ENCODE peak calls at places on chromosomes 13 and 19, in six cellular contexts. One of them, this sample, is unnamed.

GRCh38 chr13:21429217-21429616 is 29.9 kb downstream of the ZDHHC20 start:
- DNase-seq in fibroblast of pulmonary artery: no peak
- DNase-seq in HT-29: no peak
- DNase-seq in activated CD4-positive, alpha-beta T cell treated with anti-CD3 and anti-CD28 coated beads for 4 hours: no peak
- DNase-seq in GDM1: no peak
- DNase-seq in HFF-Myc: no peak
- DNase-seq in this sample: no peak

GRCh38 chr19:12670159-12670928 is 3.7 kb downstream of the WDR83 start:
- DNase-seq in HT-29: no peak
- DNase-seq in fibroblast of pulmonary artery: no peak
- DNase-seq in GDM1: no peak
- DNase-seq in activated CD4-positive, alpha-beta T cell treated with anti-CD3 and anti-CD28 coated beads for 4 hours: no peak
- DNase-seq in HFF-Myc: no peak
- DNase-seq in this sample: no peak

GRCh38 chr13:108377646-108378206 is 108.2 kb downstream of the TNFSF13B start:
- DNase-seq in HT-29: no peak
- DNase-seq in HFF-Myc: no peak
- DNase-seq in fibroblast of pulmonary artery: no peak
- DNase-seq in activated CD4-positive, alpha-beta T cell treated with anti-CD3 and anti-CD28 coated beads for 4 hours: no peak
- DNase-seq in GDM1: no peak
- DNase-seq in this sample: no peak

GRCh38 chr13:113724780-113725315 is 34.2 kb upstream of the TMEM255B start:
- DNase-seq in fibroblast of pulmonary artery: peak; percentile 61
- DNase-seq in activated CD4-positive, alpha-beta T cell treated with anti-CD3 and anti-CD28 coated beads for 4 hours: peak; percentile 90
- DNase-seq in GDM1: peak; percentile 75
- DNase-seq in HT-29: peak; percentile 47
- DNase-seq in HFF-Myc: no peak
- DNase-seq in this sample: peak; percentile 59

GRCh38 chr13:114194853-114195252 is 15.8 kb downstream of the CFAP97D2 start:
- DNase-seq in HT-29: no peak
- DNase-seq in GDM1: no peak
- DNase-seq in HFF-Myc: no peak
- DNase-seq in fibroblast of pulmonary artery: no peak
- DNase-seq in activated CD4-positive, alpha-beta T cell treated with anti-CD3 and anti-CD28 coated beads for 4 hours: peak; percentile 24
- DNase-seq in this sample: no peak

GRCh38 chr13:98729526-98730057 is 22.9 kb downstream of the SLC15A1 start:
- DNase-seq in HFF-Myc: no peak
- DNase-seq in HT-29: no peak
- DNase-seq in activated CD4-positive, alpha-beta T cell treated with anti-CD3 and anti-CD28 coated beads for 4 hours: no peak
- DNase-seq in fibroblast of pulmonary artery: no peak
- DNase-seq in GDM1: peak; percentile 30
- DNase-seq in this sample: no peak

GRCh38 chr19:367963-368623 is 23.5 kb upstream of the MIER2 start:
- DNase-seq in HFF-Myc: no peak
- DNase-seq in GDM1: no peak
- DNase-seq in HT-29: no peak
- DNase-seq in fibroblast of pulmonary artery: no peak
- DNase-seq in activated CD4-positive, alpha-beta T cell treated with anti-CD3 and anti-CD28 coated beads for 4 hours: no peak
- DNase-seq in this sample: no peak

GRCh38 chr13:97798836-97799235 is 154.6 kb upstream of the IPO5 start:
- DNase-seq in HT-29: no peak
- DNase-seq in activated CD4-positive, alpha-beta T cell treated with anti-CD3 and anti-CD28 coated beads for 4 hours: no peak
- DNase-seq in HFF-Myc: peak; percentile 26
- DNase-seq in GDM1: no peak
- DNase-seq in fibroblast of pulmonary artery: peak; percentile 32
- DNase-seq in this sample: no peak

GRCh38 chr13:26498524-26499208 is 58.8 kb upstream of the WASF3 start:
- DNase-seq in HFF-Myc: no peak
- DNase-seq in GDM1: no peak
- DNase-seq in fibroblast of pulmonary artery: peak; percentile 14
- DNase-seq in HT-29: peak; percentile 26
- DNase-seq in activated CD4-positive, alpha-beta T cell treated with anti-CD3 and anti-CD28 coated beads for 4 hours: no peak
- DNase-seq in this sample: peak; percentile 23

GRCh38 chr19:41359741-41360140 is 4.2 kb downstream of the B9D2 start:
- DNase-seq in HT-29: no peak
- DNase-seq in GDM1: no peak
- DNase-seq in HFF-Myc: no peak
- DNase-seq in activated CD4-positive, alpha-beta T cell treated with anti-CD3 and anti-CD28 coated beads for 4 hours: no peak
- DNase-seq in fibroblast of pulmonary artery: no peak
- DNase-seq in this sample: no peak

GRCh38 chr13:97849305-97849704 is 104.2 kb upstream of the IPO5 start:
- DNase-seq in activated CD4-positive, alpha-beta T cell treated with anti-CD3 and anti-CD28 coated beads for 4 hours: no peak
- DNase-seq in HFF-Myc: peak; percentile 7
- DNase-seq in HT-29: peak; percentile 55
- DNase-seq in fibroblast of pulmonary artery: peak; percentile 40
- DNase-seq in GDM1: no peak
- DNase-seq in this sample: peak; percentile 37

GRCh38 chr13:94256671-94257070 is 222.8 kb downstream of the DCT start:
- DNase-seq in HT-29: no peak
- DNase-seq in fibroblast of pulmonary artery: no peak
- DNase-seq in activated CD4-positive, alpha-beta T cell treated with anti-CD3 and anti-CD28 coated beads for 4 hours: no peak
- DNase-seq in HFF-Myc: no peak
- DNase-seq in GDM1: no peak
- DNase-seq in this sample: no peak

GRCh38 chr13:84641491-84641890 is 759.2 kb upstream of the SLITRK1 start:
- DNase-seq in HT-29: no peak
- DNase-seq in fibroblast of pulmonary artery: peak; percentile 25
- DNase-seq in HFF-Myc: no peak
- DNase-seq in activated CD4-positive, alpha-beta T cell treated with anti-CD3 and anti-CD28 coated beads for 4 hours: no peak
- DNase-seq in GDM1: no peak
- DNase-seq in this sample: peak; percentile 59

GRCh38 chr13:102138635-102139225 is 263.1 kb downstream of the FGF14 start:
- DNase-seq in HT-29: no peak
- DNase-seq in activated CD4-positive, alpha-beta T cell treated with anti-CD3 and anti-CD28 coated beads for 4 hours: no peak
- DNase-seq in fibroblast of pulmonary artery: no peak
- DNase-seq in GDM1: no peak
- DNase-seq in HFF-Myc: no peak
- DNase-seq in this sample: no peak

GRCh38 chr19:19776206-19777008 is 43.5 kb upstream of the ZNF14 start:
- DNase-seq in fibroblast of pulmonary artery: peak; percentile 99
- DNase-seq in activated CD4-positive, alpha-beta T cell treated with anti-CD3 and anti-CD28 coated beads for 4 hours: peak; percentile 86
- DNase-seq in HT-29: peak; percentile 92
- DNase-seq in GDM1: peak; percentile 90
- DNase-seq in HFF-Myc: peak; percentile 94
- DNase-seq in this sample: peak; percentile 99

GRCh38 chr13:78750735-78751134 is 91.8 kb upstream of the OBI1 start:
- DNase-seq in HT-29: no peak
- DNase-seq in GDM1: no peak
- DNase-seq in HFF-Myc: no peak
- DNase-seq in activated CD4-positive, alpha-beta T cell treated with anti-CD3 and anti-CD28 coated beads for 4 hours: no peak
- DNase-seq in fibroblast of pulmonary artery: no peak
- DNase-seq in this sample: no peak

GRCh38 chr19:29483944-29484581 is 41.7 kb upstream of the VSTM2B start:
- DNase-seq in HT-29: no peak
- DNase-seq in fibroblast of pulmonary artery: no peak
- DNase-seq in activated CD4-positive, alpha-beta T cell treated with anti-CD3 and anti-CD28 coated beads for 4 hours: no peak
- DNase-seq in GDM1: no peak
- DNase-seq in HFF-Myc: no peak
- DNase-seq in this sample: no peak